ENCODE peak calls at places on chromosomes 11 and 22, in eight cellular contexts. A is heart right ventricle, L is H1, P is transverse colon, Y is adipocyte, I is adrenal gland, O is bronchial epithelial cell, R is cardiac muscle cell. N is an unnamed sample.

GRCh38 chr11:19813158-19813879 is 100.7 kb downstream of the NAV2 start:
- DNase-seq in A (peak; percentile 16), L (no peak), P (no peak), Y (no peak), I (no peak), O (no peak), R (no peak), N (no peak)

GRCh38 chr22:49786976-49787843 is 40.5 kb downstream of the BRD1 start:
- DNase-seq in A (no peak), L (no peak), P (no peak), Y (no peak), I (no peak), O (no peak), R (no peak), N (no peak)

GRCh38 chr11:35116762-35117588 is 22.0 kb upstream of the CD44 start:
- DNase-seq in A (no peak), L (no peak), P (no peak), Y (peak; percentile 62), I (no peak), O (no peak), R (no peak), N (peak; percentile 53)

GRCh38 chr11:72231396-72232259 is 7.1 kb downstream of the INPPL1 start:
- DNase-seq in A (peak; percentile 74), L (no peak), P (no peak), Y (no peak), I (no peak), O (no peak), R (no peak), N (no peak)

GRCh38 chr22:43897751-43898261 is 6.0 kb upstream of the PNPLA5 start:
- DNase-seq in A (no peak), L (no peak), P (no peak), Y (peak; percentile 58), I (no peak), O (peak; percentile 77), R (no peak), N (peak; percentile 45)

GRCh38 chr11:95788921-95789505 is 569 bp downstream of the FAM76B start:
- DNase-seq in A (no peak), L (peak; percentile 2), P (peak; percentile 13), Y (peak; percentile 72), I (peak; percentile 26), O (peak; percentile 5), R (peak; percentile 71), N (peak; percentile 46)

GRCh38 chr22:22817468-22818201 is 70.0 kb upstream of the IGLL5 start:
- DNase-seq in A (no peak), L (no peak), P (no peak), Y (no peak), I (no peak), O (no peak), R (no peak), N (no peak)

GRCh38 chr11:10866893-10867331 is 9.1 kb upstream of the ZBED5 start:
- DNase-seq in A (no peak), L (no peak), P (no peak), Y (peak; percentile 52), I (peak; percentile 24), O (peak; percentile 40), R (peak; percentile 20), N (peak; percentile 51)

GRCh38 chr22:29199702-29200400 is 5.8 kb upstream of the EMID1 start:
- DNase-seq in A (no peak), L (no peak), P (no peak), Y (no peak), I (no peak), O (no peak), R (no peak), N (no peak)

GRCh38 chr11:115720537-115721308 is 216.5 kb upstream of the CADM1 start:
- DNase-seq in A (no peak), L (no peak), P (no peak), Y (no peak), I (no peak), O (no peak), R (peak; percentile 14), N (no peak)

GRCh38 chr22:39514373-39514973 is 5.9 kb upstream of the ATF4 start:
- DNase-seq in A (no peak), L (no peak), P (peak; percentile 57), Y (peak; percentile 79), I (no peak), O (no peak), R (peak; percentile 58), N (peak; percentile 62)

GRCh38 chr11:19460718-19461405 is 220.1 kb upstream of the E2F8 start:
- DNase-seq in A (peak; percentile 20), L (no peak), P (peak; percentile 34), Y (no peak), I (no peak), O (no peak), R (no peak), N (peak; percentile 56)

GRCh38 chr11:66268953-66269906 is 791 bp downstream of the RAB1B start:
- DNase-seq in A (no peak), L (no peak), P (no peak), Y (peak; percentile 68), I (no peak), O (no peak), R (peak; percentile 51), N (peak; percentile 18)

GRCh38 chr11:57321996-57322880 is 2.5 kb downstream of the TNKS1BP1 start:
- DNase-seq in A (peak; percentile 87), L (no peak), P (peak; percentile 90), Y (peak; percentile 99), I (peak; percentile 97), O (peak; percentile 95), R (peak; percentile 62), N (peak; percentile 99)

GRCh38 chr11:75346912-75347647 is 4.4 kb downstream of the ARRB1 start:
- DNase-seq in A (peak; percentile 55), L (no peak), P (no peak), Y (no peak), I (peak; percentile 50), O (no peak), R (no peak), N (peak; percentile 62)

GRCh38 chr11:128783513-128783912 is 83.6 kb downstream of the KCNJ1 start:
- DNase-seq in A (no peak), L (no peak), P (no peak), Y (no peak), I (no peak), O (no peak), R (no peak), N (no peak)

GRCh38 chr11:120680322-120680721 is 168.8 kb downstream of the GRIK4 start:
- DNase-seq in A (no peak), L (no peak), P (no peak), Y (no peak), I (no peak), O (peak; percentile 27), R (no peak), N (no peak)

GRCh38 chr11:133872160-133872559 is 26.8 kb upstream of the SPATA19 start:
- DNase-seq in A (no peak), L (no peak), P (no peak), Y (no peak), I (no peak), O (no peak), R (no peak), N (no peak)

GRCh38 chr11:118435233-118435892 is 929 bp upstream of the KMT2A start:
- DNase-seq in A (peak; percentile 49), L (peak; percentile 73), P (peak; percentile 67), Y (peak; percentile 70), I (peak; percentile 61), O (no peak), R (peak; percentile 89), N (peak; percentile 41)

GRCh38 chr11:134515081-134515960 is 103.3 kb upstream of the B3GAT1 start:
- DNase-seq in A (no peak), L (no peak), P (peak; percentile 74), Y (no peak), I (no peak), O (no peak), R (no peak), N (no peak)

GRCh38 chr11:118671254-118671653 is 8.2 kb downstream of the TREH start:
- DNase-seq in A (no peak), L (no peak), P (no peak), Y (no peak), I (no peak), O (no peak), R (no peak), N (no peak)

GRCh38 chr11:79402912-79403311 is 37.9 kb downstream of the TENM4 start:
- DNase-seq in A (no peak), L (no peak), P (no peak), Y (no peak), I (no peak), O (no peak), R (no peak), N (no peak)

GRCh38 chr11:62108017-62108750 is 15.6 kb upstream of the INCENP start:
- DNase-seq in A (no peak), L (peak; percentile 19), P (no peak), Y (peak; percentile 91), I (no peak), O (peak; percentile 58), R (peak; percentile 81), N (peak; percentile 85)

GRCh38 chr11:84234011-84234410 is 947.8 kb upstream of the CCDC90B start:
- DNase-seq in A (no peak), L (no peak), P (no peak), Y (no peak), I (no peak), O (no peak), R (no peak), N (no peak)

GRCh38 chr22:20638143-20638870 is 130.9 kb downstream of the MED15 start:
- DNase-seq in A (no peak), L (no peak), P (no peak), Y (no peak), I (no peak), O (no peak), R (no peak), N (no peak)

GRCh38 chr11:68803766-68804165 is 38.0 kb downstream of the CPT1A start:
- DNase-seq in A (no peak), L (no peak), P (no peak), Y (no peak), I (no peak), O (no peak), R (no peak), N (no peak)

GRCh38 chr11:2521081-2521480 is 76.3 kb downstream of the KCNQ1 start:
- DNase-seq in A (peak; percentile 12), L (no peak), P (no peak), Y (no peak), I (peak; percentile 17), O (no peak), R (no peak), N (no peak)

GRCh38 chr11:102204174-102204573 is 93.9 kb downstream of the YAP1 start:
- DNase-seq in A (no peak), L (no peak), P (no peak), Y (no peak), I (no peak), O (peak; percentile 47), R (no peak), N (no peak)
- H3K4me3 ChIP-seq in A (no peak overlapping the region), L (no peak overlapping the region), P (no peak overlapping the region), Y (no peak overlapping the region), I (no peak overlapping the region), O (no peak overlapping the region), R (no peak overlapping the region), N (no peak overlapping the region)

GRCh38 chr22:17191163-17191562 is 28.1 kb downstream of the ADA2 start:
- DNase-seq in A (no peak), L (no peak), P (no peak), Y (peak; percentile 40), I (no peak), O (no peak), R (no peak), N (no peak)
- H3K4me3 ChIP-seq in A (no peak overlapping the region), L (no peak overlapping the region), P (no peak overlapping the region), Y (peak overlapping the region; percentile 3), I (no peak overlapping the region), O (no peak overlapping the region), R (no peak overlapping the region), N (no peak overlapping the region)

GRCh38 chr22:36327922-36328551 is 59.7 kb downstream of the MYH9 start:
- DNase-seq in A (no peak), L (no peak), P (no peak), Y (peak; percentile 71), I (peak; percentile 59), O (no peak), R (peak; percentile 79), N (peak; percentile 73)
- H3K4me3 ChIP-seq in A (no peak overlapping the region), L (no peak overlapping the region), P (no peak overlapping the region), Y (no peak overlapping the region), I (no peak overlapping the region), O (no peak overlapping the region), R (no peak overlapping the region), N (no peak overlapping the region)

GRCh38 chr11:17012179-17012578 is 2.0 kb downstream of the PLEKHA7 start:
- DNase-seq in A (no peak), L (no peak), P (no peak), Y (no peak), I (no peak), O (no peak), R (no peak), N (no peak)
- H3K4me3 ChIP-seq in A (no peak overlapping the region), L (peak overlapping the region; percentile 92), P (peak overlapping the region; percentile 66), Y (no peak overlapping the region), I (no peak overlapping the region), O (no peak overlapping the region), R (no peak overlapping the region), N (no peak overlapping the region)